ENCODE peak calls at places on chromosomes 16 and 17, in ten cellular contexts. N is ELF-1; A is NCI-H526 treated with DMSO at 0.1 percent for 48 hours; W is EH; F is AG10803; Y is stimulated activated naive CD8-positive, alpha-beta T cell treated with anti-CD3 and anti-CD28 coated beads, Interleukin-15, Interleukin-2, amounts not matched to agents 100 U/mL and 50 U/mL, for 24 hours; I is left ventricle myocardium inferior; J is activated CD4-positive, alpha-beta memory T cell treated with anti-CD3 and anti-CD28 coated beads, Interleukin-2, amount 10 ng/mL, durations not matched to agents 7 days and 5 days; H is progenitor cell of endocrine pancreas; C is NCI-H1694 treated with DMSO at 0.1 percent for 48 hours. X is an unnamed sample.

GRCh38 chr17:38354466-38354865 is 2.8 kb downstream of the SOCS7 start:
- DNase-seq in W (no peak), H (no peak), I (no peak), F (no peak), N (no peak), A (no peak), J (no peak), C (no peak), Y (no peak), X (no peak)

GRCh38 chr16:56610609-56611111 is 2.3 kb downstream of the MT2A start:
- DNase-seq in J (no peak), F (peak), H (no peak), W (peak), I (no peak), C (no peak), N (no peak), Y (no peak), A (no peak), X (no peak)

GRCh38 chr16:19135896-19136438 is 22.2 kb downstream of the ITPRIPL2 start:
- DNase-seq in H (no peak), A (no peak), N (no peak), W (peak), C (no peak), Y (no peak), F (peak), I (peak), J (no peak), X (no peak)

GRCh38 chr16:89410794-89411309 is 79.5 kb downstream of the ANKRD11 start:
- DNase-seq in A (no peak), I (peak), W (peak), C (no peak), J (peak), N (peak), Y (no peak), H (no peak), F (peak), X (peak)

GRCh38 chr17:36736201-36737156 is 135.1 kb downstream of the MRM1 start:
- DNase-seq in C (no peak), I (no peak), N (no peak), W (no peak), F (no peak), J (no peak), Y (no peak), H (no peak), A (no peak), X (no peak)

GRCh38 chr16:71373073-71373472 is 14.6 kb downstream of the CALB2 start:
- DNase-seq in J (no peak), A (no peak), W (peak), I (no peak), Y (no peak), C (no peak), F (peak), H (no peak), N (no peak), X (no peak)

GRCh38 chr17:41915566-41915965 is 3.2 kb downstream of the ACLY start:
- DNase-seq in A (no peak), J (no peak), I (no peak), N (peak), Y (no peak), H (no peak), C (no peak), F (no peak), W (no peak), X (no peak)

GRCh38 chr17:42502091-42502490 is 34.0 kb upstream of the NAGLU start:
- DNase-seq in N (no peak), C (no peak), F (no peak), H (no peak), I (no peak), W (no peak), Y (no peak), J (no peak), A (no peak), X (peak)

GRCh38 chr16:84308120-84308519 is 13.4 kb downstream of the WFDC1 start:
- DNase-seq in F (peak), H (peak), N (peak), J (no peak), I (peak), C (no peak), W (peak), Y (peak), A (peak), X (no peak)

GRCh38 chr17:74922694-74923537 is at the start of gene USH1G:
- DNase-seq in W (peak), A (no peak), C (no peak), J (peak), N (no peak), Y (peak), F (no peak), H (no peak), I (no peak), X (no peak)

GRCh38 chr16:89155851-89156739 is 15.5 kb upstream of the CDH15 start:
- DNase-seq in I (no peak), H (no peak), J (no peak), Y (no peak), C (no peak), N (no peak), F (peak), W (peak), A (no peak), X (peak)

GRCh38 chr16:63856537-63856936 is 1265.3 kb downstream of the CDH11 start:
- DNase-seq in F (no peak), N (no peak), H (no peak), J (no peak), W (no peak), C (no peak), A (no peak), Y (no peak), I (no peak), X (no peak)

GRCh38 chr16:19380316-19380715 is 37.4 kb upstream of the TMC5 start:
- DNase-seq in A (no peak), W (no peak), I (no peak), Y (no peak), H (no peak), N (no peak), F (no peak), J (peak), C (no peak), X (no peak)

GRCh38 chr16:11327277-11328171 is 17.7 kb upstream of the RMI2 start:
- DNase-seq in A (no peak), W (peak), Y (no peak), N (peak), F (peak), C (no peak), J (peak), H (no peak), I (peak), X (no peak)

GRCh38 chr17:62807812-62808575 is at the start of gene MARCHF10:
- DNase-seq in J (no peak), F (no peak), N (peak), Y (peak), I (no peak), C (no peak), H (peak), W (no peak), A (peak), X (no peak)

GRCh38 chr17:74380086-74380958 is 13.0 kb downstream of the GPR142 start:
- DNase-seq in F (no peak), J (no peak), W (no peak), I (no peak), Y (no peak), H (no peak), A (no peak), N (peak), C (no peak), X (peak)

GRCh38 chr17:41967141-41967920 is 736 bp downstream of the CNP start:
- DNase-seq in F (no peak), Y (peak), C (no peak), W (no peak), J (peak), N (peak), A (no peak), H (no peak), I (peak), X (no peak)

GRCh38 chr16:603221-603620 is 13.4 kb downstream of the RAB40C start:
- DNase-seq in I (no peak), C (no peak), N (no peak), J (no peak), W (no peak), Y (no peak), H (no peak), A (no peak), F (no peak), X (no peak)

GRCh38 chr17:80063815-80064585 is 27.6 kb downstream of the CCDC40 start:
- DNase-seq in H (no peak), F (peak), J (no peak), I (no peak), W (peak), C (no peak), A (no peak), Y (no peak), N (peak), X (peak)

GRCh38 chr16:29854520-29855100 is 8.4 kb downstream of the CDIPT start:
- DNase-seq in Y (no peak), C (no peak), H (no peak), W (no peak), N (no peak), A (no peak), F (no peak), J (no peak), I (no peak), X (no peak)

GRCh38 chr16:64478258-64478906 is 643.5 kb downstream of the CDH11 start:
- DNase-seq in F (peak), H (no peak), J (no peak), C (no peak), W (peak), N (no peak), Y (no peak), I (no peak), A (no peak), X (no peak)

GRCh38 chr17:80110927-80111701 is 9.7 kb downstream of the GAA start:
- DNase-seq in I (no peak), H (no peak), C (no peak), J (no peak), A (no peak), Y (no peak), W (no peak), F (no peak), N (peak), X (no peak)

GRCh38 chr17:68658999-68659780 is 58.0 kb upstream of the FAM20A start:
- DNase-seq in W (no peak), C (no peak), N (no peak), Y (no peak), F (no peak), J (no peak), I (no peak), H (no peak), A (no peak), X (no peak)

GRCh38 chr17:21014498-21014897 is 28.3 kb downstream of the USP22 start:
- DNase-seq in Y (no peak), F (no peak), A (no peak), I (no peak), C (no peak), N (no peak), H (no peak), J (no peak), W (no peak), X (no peak)

GRCh38 chr17:41717408-41718286 is 5.5 kb downstream of the GAST start:
- DNase-seq in N (peak), J (peak), Y (no peak), C (no peak), H (no peak), I (no peak), A (no peak), F (peak), W (peak), X (peak)

GRCh38 chr17:3527896-3528603 is 29.6 kb downstream of the TRPV3 start:
- DNase-seq in F (no peak), Y (no peak), C (no peak), A (no peak), W (no peak), H (no peak), N (no peak), I (no peak), J (no peak), X (no peak)

GRCh38 chr17:17722906-17723353 is 41.7 kb downstream of the RAI1 start:
- DNase-seq in A (no peak), F (no peak), I (no peak), N (no peak), H (no peak), W (no peak), Y (peak), C (no peak), J (no peak), X (no peak)

GRCh38 chr17:56653877-56654276 is 60.4 kb downstream of the NOG start:
- DNase-seq in W (peak), I (no peak), H (no peak), Y (peak), N (peak), C (peak), J (peak), A (no peak), F (peak), X (peak)

GRCh38 chr16:82004651-82005490 is 6.4 kb downstream of the SDR42E1 start:
- DNase-seq in C (no peak), H (no peak), N (no peak), I (peak), W (peak), J (no peak), F (peak), A (no peak), Y (no peak), X (no peak)

GRCh38 chr17:62162898-62163297 is 97.8 kb upstream of the MED13 start:
- DNase-seq in Y (no peak), A (no peak), C (no peak), I (no peak), W (no peak), F (no peak), J (no peak), H (no peak), N (no peak), X (no peak)

GRCh38 chr17:41967921-41968578 is 1.5 kb downstream of the CNP start:
- DNase-seq in J (no peak), I (no peak), A (no peak), W (no peak), Y (no peak), C (no peak), F (no peak), H (no peak), N (peak), X (no peak)

GRCh38 chr17:2721603-2722002 is 10.0 kb upstream of the CLUH start:
- DNase-seq in Y (peak), N (no peak), J (no peak), I (no peak), F (no peak), H (no peak), W (no peak), C (no peak), A (no peak), X (no peak)